ENCODE peak calls at places on chromosomes 6 and 20, in eight cellular contexts. One of them, this sample, is unnamed.
A peak's percentile ranks its signal among the peaks of the same experiment; 100 is the strongest.

GRCh38 chr6:158205220-158205944 is 37.2 kb downstream of the GTF2H5 start:
- DNase-seq in adipocyte: no peak
- DNase-seq in pancreas: peak; percentile 45
- DNase-seq in heart left ventricle: no peak
- DNase-seq in tibial nerve: no peak
- DNase-seq in SK-N-SH: no peak
- DNase-seq in left ventricle myocardium inferior: no peak
- DNase-seq in endodermal cell: peak; percentile 79
- DNase-seq in this sample: no peak

GRCh38 chr20:48667889-48668413 is 159.8 kb downstream of the PREX1 start:
- DNase-seq in adipocyte: no peak
- DNase-seq in pancreas: no peak
- DNase-seq in heart left ventricle: no peak
- DNase-seq in tibial nerve: no peak
- DNase-seq in SK-N-SH: no peak
- DNase-seq in left ventricle myocardium inferior: no peak
- DNase-seq in endodermal cell: no peak
- DNase-seq in this sample: no peak

GRCh38 chr20:48042628-48043027 is 257.3 kb upstream of the SULF2 start:
- DNase-seq in adipocyte: no peak
- DNase-seq in pancreas: no peak
- DNase-seq in heart left ventricle: no peak
- DNase-seq in tibial nerve: no peak
- DNase-seq in SK-N-SH: no peak
- DNase-seq in left ventricle myocardium inferior: no peak
- DNase-seq in endodermal cell: no peak
- DNase-seq in this sample: no peak

GRCh38 chr20:63434599-63435378 is 37.7 kb downstream of the KCNQ2 start:
- DNase-seq in adipocyte: peak; percentile 66
- DNase-seq in pancreas: no peak
- DNase-seq in heart left ventricle: peak; percentile 60
- DNase-seq in tibial nerve: peak; percentile 36
- DNase-seq in SK-N-SH: peak; percentile 89
- DNase-seq in left ventricle myocardium inferior: peak; percentile 64
- DNase-seq in endodermal cell: peak; percentile 97
- DNase-seq in this sample: no peak

GRCh38 chr20:59455392-59456341 is 148.7 kb upstream of the PHACTR3 start:
- DNase-seq in adipocyte: peak; percentile 75
- DNase-seq in pancreas: peak; percentile 24
- DNase-seq in heart left ventricle: no peak
- DNase-seq in tibial nerve: no peak
- DNase-seq in SK-N-SH: peak; percentile 77
- DNase-seq in left ventricle myocardium inferior: peak; percentile 32
- DNase-seq in endodermal cell: peak; percentile 67
- DNase-seq in this sample: peak; percentile 48

GRCh38 chr6:150725795-150726194 is 126.1 kb downstream of the PLEKHG1 start:
- DNase-seq in adipocyte: no peak
- DNase-seq in pancreas: no peak
- DNase-seq in heart left ventricle: no peak
- DNase-seq in tibial nerve: no peak
- DNase-seq in SK-N-SH: no peak
- DNase-seq in left ventricle myocardium inferior: no peak
- DNase-seq in endodermal cell: no peak
- DNase-seq in this sample: no peak

GRCh38 chr20:51758978-51759544 is 9.1 kb downstream of the ATP9A start:
- DNase-seq in adipocyte: no peak
- DNase-seq in pancreas: no peak
- DNase-seq in heart left ventricle: no peak
- DNase-seq in tibial nerve: no peak
- DNase-seq in SK-N-SH: no peak
- DNase-seq in left ventricle myocardium inferior: peak; percentile 30
- DNase-seq in endodermal cell: no peak
- DNase-seq in this sample: no peak

GRCh38 chr20:63230800-63231268 is 4.9 kb upstream of the BIRC7 start:
- DNase-seq in adipocyte: peak; percentile 71
- DNase-seq in pancreas: peak; percentile 33
- DNase-seq in heart left ventricle: peak; percentile 70
- DNase-seq in tibial nerve: peak; percentile 38
- DNase-seq in SK-N-SH: peak; percentile 74
- DNase-seq in left ventricle myocardium inferior: peak; percentile 49
- DNase-seq in endodermal cell: peak; percentile 92
- DNase-seq in this sample: peak; percentile 47

GRCh38 chr6:141316236-141316635 is 816.5 kb upstream of the GJE1 start:
- DNase-seq in adipocyte: no peak
- DNase-seq in pancreas: no peak
- DNase-seq in heart left ventricle: no peak
- DNase-seq in tibial nerve: no peak
- DNase-seq in SK-N-SH: no peak
- DNase-seq in left ventricle myocardium inferior: no peak
- DNase-seq in endodermal cell: no peak
- DNase-seq in this sample: no peak

GRCh38 chr6:7725849-7726415 is at the start of gene BMP6:
- DNase-seq in adipocyte: peak; percentile 94
- DNase-seq in pancreas: peak; percentile 83
- DNase-seq in heart left ventricle: peak; percentile 92
- DNase-seq in tibial nerve: peak; percentile 71
- DNase-seq in SK-N-SH: peak; percentile 90
- DNase-seq in left ventricle myocardium inferior: peak; percentile 86
- DNase-seq in endodermal cell: peak; percentile 97
- DNase-seq in this sample: peak; percentile 85

GRCh38 chr6:3455121-3455489 is 1.7 kb downstream of the SLC22A23 start:
- DNase-seq in adipocyte: no peak
- DNase-seq in pancreas: no peak
- DNase-seq in heart left ventricle: no peak
- DNase-seq in tibial nerve: no peak
- DNase-seq in SK-N-SH: no peak
- DNase-seq in left ventricle myocardium inferior: no peak
- DNase-seq in endodermal cell: peak; percentile 60
- DNase-seq in this sample: peak; percentile 33

GRCh38 chr6:164344801-164345291 is 930.3 kb downstream of the QKI start:
- DNase-seq in adipocyte: no peak
- DNase-seq in pancreas: no peak
- DNase-seq in heart left ventricle: no peak
- DNase-seq in tibial nerve: peak; percentile 27
- DNase-seq in SK-N-SH: no peak
- DNase-seq in left ventricle myocardium inferior: no peak
- DNase-seq in endodermal cell: peak; percentile 67
- DNase-seq in this sample: no peak

GRCh38 chr6:145539831-145540230 is 195.5 kb downstream of the EPM2A start:
- DNase-seq in adipocyte: peak; percentile 4
- DNase-seq in pancreas: no peak
- DNase-seq in heart left ventricle: no peak
- DNase-seq in tibial nerve: no peak
- DNase-seq in SK-N-SH: no peak
- DNase-seq in left ventricle myocardium inferior: no peak
- DNase-seq in endodermal cell: no peak
- DNase-seq in this sample: no peak

GRCh38 chr6:111995409-111995808 is 58.5 kb upstream of the CCN6 start:
- DNase-seq in adipocyte: peak; percentile 39
- DNase-seq in pancreas: no peak
- DNase-seq in heart left ventricle: no peak
- DNase-seq in tibial nerve: no peak
- DNase-seq in SK-N-SH: no peak
- DNase-seq in left ventricle myocardium inferior: no peak
- DNase-seq in endodermal cell: peak; percentile 19
- DNase-seq in this sample: no peak

GRCh38 chr20:22827916-22828315 is 207.2 kb upstream of the SSTR4 start:
- DNase-seq in adipocyte: no peak
- DNase-seq in pancreas: no peak
- DNase-seq in heart left ventricle: no peak
- DNase-seq in tibial nerve: no peak
- DNase-seq in SK-N-SH: no peak
- DNase-seq in left ventricle myocardium inferior: no peak
- DNase-seq in endodermal cell: peak; percentile 23
- DNase-seq in this sample: no peak

GRCh38 chr20:60528141-60528540 is 569.9 kb downstream of the CDH26 start:
- DNase-seq in adipocyte: no peak
- DNase-seq in pancreas: no peak
- DNase-seq in heart left ventricle: no peak
- DNase-seq in tibial nerve: no peak
- DNase-seq in SK-N-SH: no peak
- DNase-seq in left ventricle myocardium inferior: no peak
- DNase-seq in endodermal cell: no peak
- DNase-seq in this sample: no peak

DNA sequence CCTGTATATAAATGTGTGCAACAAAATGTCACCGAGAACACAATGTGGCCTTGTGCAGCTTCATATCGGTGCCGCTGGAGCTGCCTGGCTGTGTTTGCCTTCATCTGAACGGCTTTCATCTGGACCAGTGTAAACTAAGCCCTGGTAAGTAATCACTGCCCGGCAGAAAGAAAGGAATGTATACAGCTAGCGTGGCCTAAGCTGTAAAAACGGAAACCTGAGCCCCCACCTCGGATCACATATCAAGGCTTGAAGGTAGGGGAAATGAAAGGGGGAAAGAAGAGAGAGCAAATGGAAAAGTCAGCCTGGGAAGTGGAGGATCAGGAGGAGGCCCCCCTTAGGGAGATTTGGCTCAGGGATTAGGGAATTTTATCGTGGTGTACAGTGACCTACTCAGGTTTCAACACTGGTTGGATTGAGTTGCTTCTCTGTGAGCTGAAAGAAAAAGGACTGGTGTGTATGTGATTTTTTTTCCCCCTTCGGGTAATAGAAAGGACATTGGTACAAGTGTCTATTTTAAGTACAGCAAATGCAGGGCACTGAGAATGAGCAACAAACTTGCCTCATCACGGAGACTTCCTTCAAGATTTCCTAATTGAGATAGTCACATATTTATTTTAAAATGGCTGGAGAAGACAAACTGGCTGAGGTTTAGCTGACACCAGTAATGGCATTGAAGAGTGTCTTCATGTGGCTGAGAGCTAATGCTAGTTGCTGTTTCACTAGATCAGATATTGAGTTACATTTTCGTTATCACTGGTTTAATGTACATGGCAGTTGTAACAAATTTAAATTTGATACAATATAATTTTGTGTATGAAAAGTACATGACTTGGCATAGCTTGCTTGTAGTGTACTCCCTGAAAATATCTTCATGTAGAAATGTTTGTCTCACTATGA is 3.5 kb downstream of the SOBP start:
- DNase-seq in adipocyte: peak; percentile 74
- DNase-seq in pancreas: no peak
- DNase-seq in heart left ventricle: no peak
- DNase-seq in tibial nerve: no peak
- DNase-seq in SK-N-SH: no peak
- DNase-seq in left ventricle myocardium inferior: no peak
- DNase-seq in endodermal cell: no peak
- DNase-seq in this sample: peak; percentile 16
- H3K4me1 ChIP-seq in adipocyte: peaks cover 73% of the 10 kb centered on the region
- H3K4me1 ChIP-seq in pancreas: no peaks in the 10 kb centered on the region
- H3K4me1 ChIP-seq in heart left ventricle: peaks cover 57% of the 10 kb centered on the region
- H3K4me1 ChIP-seq in tibial nerve: peaks cover 71% of the 10 kb centered on the region
- H3K4me1 ChIP-seq in SK-N-SH: peaks cover 13% of the 10 kb centered on the region
- H3K4me1 ChIP-seq in left ventricle myocardium inferior: peaks cover 94% of the 10 kb centered on the region
- H3K4me1 ChIP-seq in endodermal cell: peaks cover under 1% of the 10 kb centered on the region
- H3K4me1 ChIP-seq in this sample: peaks cover 3% of the 10 kb centered on the region

DNA sequence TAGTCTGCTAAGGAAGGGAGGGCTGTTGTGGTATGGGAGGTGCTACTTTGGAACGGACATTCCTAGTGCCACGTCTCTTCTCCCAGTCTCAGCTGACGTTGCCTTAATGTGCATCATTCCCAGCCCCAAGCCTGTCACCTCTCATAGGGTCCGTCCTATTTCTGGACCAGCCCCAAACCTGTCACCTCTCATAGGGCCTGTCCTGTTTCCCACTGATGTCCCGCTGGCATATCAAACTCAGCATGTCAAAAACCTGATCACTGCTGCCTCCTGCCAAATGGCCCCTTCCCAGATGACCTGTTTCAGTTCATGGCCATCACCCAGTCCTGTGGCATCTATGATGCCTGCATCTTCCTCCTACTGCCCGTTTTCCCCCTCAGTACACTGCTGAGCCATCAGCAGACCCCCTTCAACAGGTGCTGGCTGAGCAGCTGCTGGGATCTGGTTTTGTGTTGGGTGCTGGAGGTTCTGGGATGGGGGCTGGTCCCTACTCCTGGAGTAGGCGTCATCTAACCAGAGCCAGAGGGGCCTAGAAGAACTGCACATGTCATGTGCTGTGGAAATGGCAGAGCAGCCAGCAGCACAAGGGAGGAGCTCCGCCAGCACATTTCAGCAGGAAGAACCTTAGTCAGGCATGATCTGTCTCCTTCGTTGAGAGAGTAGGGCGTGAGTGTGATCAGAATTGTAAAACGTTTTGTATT is 3.3 kb downstream of the ENTPD6 start:
- DNase-seq in adipocyte: no peak
- DNase-seq in pancreas: no peak
- DNase-seq in heart left ventricle: peak; percentile 83
- DNase-seq in tibial nerve: no peak
- DNase-seq in SK-N-SH: no peak
- DNase-seq in left ventricle myocardium inferior: no peak
- DNase-seq in endodermal cell: no peak
- DNase-seq in this sample: no peak
- H3K4me1 ChIP-seq in adipocyte: peaks cover 38% of the 10 kb centered on the region
- H3K4me1 ChIP-seq in pancreas: peaks cover 8% of the 10 kb centered on the region
- H3K4me1 ChIP-seq in heart left ventricle: peaks cover 60% of the 10 kb centered on the region
- H3K4me1 ChIP-seq in tibial nerve: peaks cover 55% of the 10 kb centered on the region
- H3K4me1 ChIP-seq in SK-N-SH: no peaks in the 10 kb centered on the region
- H3K4me1 ChIP-seq in left ventricle myocardium inferior: peaks cover 94% of the 10 kb centered on the region
- H3K4me1 ChIP-seq in endodermal cell: peaks cover 3% of the 10 kb centered on the region
- H3K4me1 ChIP-seq in this sample: peaks cover 4% of the 10 kb centered on the region

DNA sequence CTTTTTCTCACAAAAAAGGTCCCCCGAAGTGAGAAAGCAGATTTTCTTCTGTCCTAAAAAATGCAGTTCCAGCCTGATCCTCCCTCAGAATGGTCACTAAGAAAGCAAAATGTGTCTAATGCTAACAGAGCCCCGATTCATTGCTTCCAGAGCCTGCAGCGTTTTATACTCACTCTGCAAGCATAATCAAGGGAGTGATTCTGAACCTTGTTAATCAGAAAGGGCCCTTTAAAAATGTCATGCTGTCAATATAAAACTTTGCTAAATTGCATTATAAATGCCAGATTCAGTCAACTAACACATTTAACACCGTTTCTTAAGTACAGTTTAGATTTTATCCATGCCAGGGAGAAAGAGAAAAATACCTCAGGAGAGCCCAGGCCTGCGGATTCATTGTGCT is 202.8 kb downstream of the CD83 start:
- DNase-seq in adipocyte: no peak
- DNase-seq in pancreas: no peak
- DNase-seq in heart left ventricle: no peak
- DNase-seq in tibial nerve: no peak
- DNase-seq in SK-N-SH: no peak
- DNase-seq in left ventricle myocardium inferior: no peak
- DNase-seq in endodermal cell: no peak
- DNase-seq in this sample: no peak
- H3K4me1 ChIP-seq in adipocyte: no peaks in the 10 kb centered on the region
- H3K4me1 ChIP-seq in pancreas: no peaks in the 10 kb centered on the region
- H3K4me1 ChIP-seq in heart left ventricle: no peaks in the 10 kb centered on the region
- H3K4me1 ChIP-seq in tibial nerve: no peaks in the 10 kb centered on the region
- H3K4me1 ChIP-seq in SK-N-SH: no peaks in the 10 kb centered on the region
- H3K4me1 ChIP-seq in left ventricle myocardium inferior: no peaks in the 10 kb centered on the region
- H3K4me1 ChIP-seq in endodermal cell: no peaks in the 10 kb centered on the region
- H3K4me1 ChIP-seq in this sample: no peaks in the 10 kb centered on the region

GRCh38 chr20:16005612-16006493 is 567.4 kb downstream of the KIF16B start:
- DNase-seq in adipocyte: no peak
- DNase-seq in pancreas: no peak
- DNase-seq in heart left ventricle: no peak
- DNase-seq in tibial nerve: no peak
- DNase-seq in SK-N-SH: no peak
- DNase-seq in left ventricle myocardium inferior: no peak
- DNase-seq in endodermal cell: no peak
- DNase-seq in this sample: no peak
- H3K4me1 ChIP-seq in adipocyte: no peaks in the 10 kb centered on the region
- H3K4me1 ChIP-seq in pancreas: no peaks in the 10 kb centered on the region
- H3K4me1 ChIP-seq in heart left ventricle: peaks cover 6% of the 10 kb centered on the region
- H3K4me1 ChIP-seq in tibial nerve: no peaks in the 10 kb centered on the region
- H3K4me1 ChIP-seq in SK-N-SH: no peaks in the 10 kb centered on the region
- H3K4me1 ChIP-seq in left ventricle myocardium inferior: peaks cover 17% of the 10 kb centered on the region
- H3K4me1 ChIP-seq in endodermal cell: peaks cover 4% of the 10 kb centered on the region
- H3K4me1 ChIP-seq in this sample: no peaks in the 10 kb centered on the region

GRCh38 chr20:50744143-50744792 is 12.9 kb downstream of the PARD6B start:
- DNase-seq in adipocyte: peak; percentile 95
- DNase-seq in pancreas: peak; percentile 77
- DNase-seq in heart left ventricle: peak; percentile 77
- DNase-seq in tibial nerve: peak; percentile 59
- DNase-seq in SK-N-SH: peak; percentile 64
- DNase-seq in left ventricle myocardium inferior: peak; percentile 43
- DNase-seq in endodermal cell: peak; percentile 72
- DNase-seq in this sample: peak; percentile 67
- H3K4me1 ChIP-seq in adipocyte: peaks cover 40% of the 10 kb centered on the region
- H3K4me1 ChIP-seq in pancreas: peaks cover 11% of the 10 kb centered on the region
- H3K4me1 ChIP-seq in heart left ventricle: peaks cover 36% of the 10 kb centered on the region
- H3K4me1 ChIP-seq in tibial nerve: peaks cover 59% of the 10 kb centered on the region
- H3K4me1 ChIP-seq in SK-N-SH: peaks cover 33% of the 10 kb centered on the region
- H3K4me1 ChIP-seq in left ventricle myocardium inferior: peaks cover 69% of the 10 kb centered on the region
- H3K4me1 ChIP-seq in endodermal cell: peaks cover 8% of the 10 kb centered on the region
- H3K4me1 ChIP-seq in this sample: peaks cover 3% of the 10 kb centered on the region

This sample was measured in prostate gland.